ENCODE peak calls at places on chromosomes 1 and 21, in ten cellular contexts. B is psoas muscle, V is GM23338, K is cardiac muscle cell, F is neural progenitor cell, Q is heart left ventricle, I is hepatocyte, S is right lobe of liver, R is fibroblast of the aortic adventitia, J is adrenal gland. P is an unnamed sample.

GRCh38 chr21:17455028-17455353 is 57.9 kb upstream of the CXADR start:
- DNase-seq in J (no peak), R (no peak), V (peak; percentile 37), Q (no peak), S (no peak), I (no peak), F (no peak), B (no peak), K (no peak), P (no peak)

GRCh38 chr1:198333744-198334143 is 176.9 kb downstream of the NEK7 start:
- DNase-seq in K (no peak), I (no peak), V (no peak), S (no peak), Q (no peak), B (no peak), R (peak; percentile 39), F (no peak), J (no peak), P (no peak)

GRCh38 chr1:48000883-48001282 is 3.7 kb upstream of the TRABD2B start:
- DNase-seq in V (no peak), Q (no peak), J (no peak), I (no peak), B (no peak), F (no peak), K (no peak), R (no peak), S (no peak), P (no peak)

GRCh38 chr1:93701619-93702018 is 20.0 kb upstream of the BCAR3 start:
- DNase-seq in K (no peak), V (no peak), I (peak; percentile 69), J (no peak), R (peak; percentile 92), S (no peak), B (peak; percentile 77), F (no peak), Q (peak; percentile 40), P (no peak)

GRCh38 chr1:24556414-24556795 is 518 bp downstream of the NCMAP start:
- DNase-seq in S (no peak), I (no peak), K (no peak), J (no peak), F (no peak), R (no peak), V (no peak), B (no peak), Q (no peak), P (no peak)

GRCh38 chr1:241465673-241466072 is 53.9 kb downstream of the FH start:
- DNase-seq in V (no peak), K (no peak), R (no peak), Q (no peak), S (no peak), J (no peak), B (no peak), I (no peak), F (no peak), P (no peak)

GRCh38 chr1:82160036-82160435 is 359.3 kb downstream of the ADGRL2 start:
- DNase-seq in I (no peak), F (no peak), B (no peak), V (no peak), J (no peak), K (no peak), S (no peak), R (peak; percentile 68), Q (no peak), P (no peak)

GRCh38 chr1:33175865-33176264 is 6.0 kb downstream of the TRIM62 start:
- DNase-seq in B (no peak), Q (no peak), V (no peak), K (no peak), J (peak; percentile 38), F (no peak), S (no peak), I (no peak), R (no peak), P (no peak)

GRCh38 chr1:219518168-219518905 is 94.6 kb downstream of the ZC3H11B start:
- DNase-seq in K (peak; percentile 18), I (peak; percentile 26), Q (no peak), B (no peak), J (no peak), F (no peak), S (no peak), V (no peak), R (peak; percentile 98), P (no peak)

GRCh38 chr1:119714583-119714982 is 2.8 kb downstream of the PHGDH start:
- DNase-seq in Q (no peak), I (no peak), B (peak; percentile 54), K (no peak), F (no peak), R (peak; percentile 69), V (peak; percentile 38), S (no peak), J (no peak), P (no peak)

GRCh38 chr1:52551476-52552235 is 1.2 kb downstream of the TUT4 start:
- DNase-seq in I (peak; percentile 34), B (no peak), F (peak; percentile 48), V (peak; percentile 39), J (peak; percentile 30), R (peak; percentile 61), S (no peak), Q (no peak), K (peak; percentile 16), P (no peak)

GRCh38 chr21:32916522-32917099 is 109.1 kb upstream of the OLIG2 start:
- DNase-seq in J (no peak), B (no peak), K (no peak), I (no peak), R (no peak), S (no peak), F (no peak), V (peak; percentile 37), Q (no peak), P (no peak)

GRCh38 chr1:201504799-201505504 is 2.0 kb downstream of the CSRP1 start:
- DNase-seq in J (no peak), K (no peak), B (no peak), S (no peak), R (no peak), V (no peak), F (no peak), Q (no peak), I (peak; percentile 58), P (no peak)

GRCh38 chr21:33962290-33962689 is 46.7 kb upstream of the ATP5PO start:
- DNase-seq in B (no peak), F (no peak), V (no peak), R (no peak), S (no peak), J (no peak), I (no peak), Q (no peak), K (no peak), P (no peak)

GRCh38 chr1:91020967-91021685 is 709 bp downstream of the ZNF644 start:
- DNase-seq in F (peak; percentile 95), S (peak; percentile 75), V (peak; percentile 91), K (peak; percentile 93), I (peak; percentile 88), Q (peak; percentile 71), R (peak; percentile 73), B (peak; percentile 82), J (peak; percentile 80), P (peak; percentile 84)

GRCh38 chr1:37006132-37006868 is 28.0 kb downstream of the GRIK3 start:
- DNase-seq in F (no peak), R (no peak), V (no peak), K (no peak), B (no peak), Q (peak; percentile 46), J (no peak), I (peak; percentile 48), S (no peak), P (no peak)
- TF ChIP-seq CTCF in F (no peak), R (no peak), V (no peak), K (no peak), B (no peak), Q (no peak), J (no peak), I (no peak), S (no peak), P (no peak)

DNA sequence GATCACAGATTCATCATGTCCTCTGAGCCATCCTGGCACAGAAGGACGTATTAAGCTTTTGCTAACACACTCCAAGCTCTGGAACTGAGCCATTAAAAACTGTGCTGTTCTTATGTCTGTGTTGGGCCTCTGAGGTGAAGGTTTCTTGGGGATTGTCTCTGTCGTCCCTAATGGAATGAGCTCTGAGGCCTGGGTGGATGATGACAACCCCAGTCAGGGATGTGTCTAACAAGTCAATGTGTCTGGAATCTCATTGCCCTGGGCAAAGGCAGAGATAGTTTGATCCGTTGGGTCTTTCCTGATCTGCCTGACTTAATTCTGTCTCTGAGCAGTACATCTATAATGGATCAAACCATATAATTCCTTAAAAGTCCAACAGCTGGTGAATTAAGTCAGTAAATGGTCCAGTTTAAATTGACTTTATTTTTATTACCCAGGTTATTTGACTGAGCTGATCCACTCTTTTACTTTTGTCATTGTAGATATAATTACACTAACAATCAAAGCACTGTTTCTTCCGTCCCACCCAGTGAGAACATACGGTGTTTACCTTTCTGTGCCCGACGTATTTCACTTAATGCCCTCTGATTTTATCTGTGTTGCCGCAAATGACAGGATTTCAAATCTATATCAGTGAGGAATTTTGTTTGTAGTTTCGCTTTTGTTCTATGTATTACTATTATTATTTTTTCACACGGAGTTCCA is 38.8 kb upstream of the OR2B11 start:
- DNase-seq in Q (no peak), S (no peak), K (no peak), R (no peak), I (no peak), V (no peak), J (no peak), B (no peak), F (no peak), P (no peak)
- H3K4me3 ChIP-seq in Q (no peak overlapping the region), S (no peak overlapping the region), K (no peak overlapping the region), R (no peak overlapping the region), I (no peak overlapping the region), V (no peak overlapping the region), J (no peak overlapping the region), B (no peak overlapping the region), F (no peak overlapping the region), P (no peak overlapping the region)

DNA sequence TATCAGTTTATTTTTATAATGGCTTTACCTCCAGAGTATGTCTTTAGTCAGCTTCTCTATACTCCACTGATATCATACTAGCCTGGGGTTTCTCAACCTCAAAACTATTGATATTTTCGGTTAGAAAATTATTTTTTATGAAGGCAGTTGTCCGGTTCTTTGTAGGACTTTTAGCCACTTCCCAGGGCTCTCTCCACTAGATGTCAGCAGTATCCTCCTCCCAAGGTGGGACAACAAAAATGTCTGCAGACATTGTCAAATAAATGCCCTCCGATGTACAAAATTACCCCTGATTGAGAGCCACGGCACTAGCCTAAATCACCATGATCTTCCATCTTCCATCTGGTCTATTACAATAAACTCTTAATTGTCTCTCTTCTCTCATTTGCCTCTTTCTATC is 4.1 kb upstream of the GRIK1 start:
- DNase-seq in B (no peak), Q (no peak), I (no peak), V (peak; percentile 30), K (no peak), F (peak; percentile 36), R (no peak), S (no peak), J (no peak), P (no peak)
- TF ChIP-seq CTCF in B (no peak), Q (no peak), I (peak; percentile 34), V (peak; percentile 63), K (peak; percentile 13), F (peak; percentile 61), R (no peak), S (no peak), J (no peak), P (no peak)

GRCh38 chr1:116628448-116628847 is 39.1 kb downstream of the IGSF3 start:
- DNase-seq in K (no peak), I (no peak), Q (no peak), J (no peak), F (no peak), S (no peak), V (no peak), R (no peak), B (no peak), P (no peak)
- H3K4me3 ChIP-seq in K (no peak overlapping the region), I (no peak overlapping the region), Q (no peak overlapping the region), J (no peak overlapping the region), F (no peak overlapping the region), S (no peak overlapping the region), V (no peak overlapping the region), R (no peak overlapping the region), B (no peak overlapping the region), P (no peak overlapping the region)

P was measured in mucosa of descending colon.